ENCODE peak calls at places on chromosomes 6 and 20, in nine cellular contexts. B, Z, U, K, C, G, D, I and A are unnamed samples. For H3K9me3 and H3K36me3, the result is how much of the 10 kb centered on the place peaks cover.

GRCh38 chr6:40931927-40932326 is 107.1 kb downstream of the UNC5CL start:
- DNase-seq in B (no peak), Z (no peak), U (peak), K (no peak), C (no peak), G (no peak), D (no peak), I (no peak), A (no peak)

GRCh38 chr6:140957334-140957733 is 1175.4 kb upstream of the GJE1 start:
- DNase-seq in B (no peak), Z (no peak), U (no peak), K (no peak), C (no peak), G (no peak), D (no peak), I (no peak), A (no peak)

GRCh38 chr6:16903470-16903869 is 142.2 kb upstream of the ATXN1 start:
- DNase-seq in B (no peak), Z (no peak), U (peak), K (no peak), C (no peak), G (no peak), D (peak), I (no peak), A (no peak)

GRCh38 chr6:16947461-16948159 is 154.2 kb upstream of the STMND1 start:
- DNase-seq in B (no peak), Z (no peak), U (peak), K (no peak), C (peak), G (peak), D (peak), I (peak), A (no peak)

GRCh38 chr6:41577865-41578713 is 31.9 kb downstream of the FOXP4 start:
- DNase-seq in B (no peak), Z (peak), U (peak), K (no peak), C (peak), G (peak), D (no peak), I (no peak), A (no peak)

GRCh38 chr6:169986171-169986847 is 234.9 kb downstream of the ERMARD start:
- DNase-seq in B (no peak), Z (no peak), U (no peak), K (no peak), C (no peak), G (no peak), D (no peak), I (no peak), A (no peak)

GRCh38 chr6:21201673-21202430 is 391.7 kb upstream of the SOX4 start:
- DNase-seq in B (no peak), Z (no peak), U (peak), K (no peak), C (no peak), G (peak), D (no peak), I (no peak), A (no peak)

GRCh38 chr20:25197173-25197869 is 1.8 kb downstream of the ENTPD6 start:
- DNase-seq in B (no peak), Z (no peak), U (peak), K (no peak), C (no peak), G (no peak), D (no peak), I (no peak), A (no peak)

GRCh38 chr6:10051283-10051682 is 363.6 kb downstream of the TFAP2A start:
- DNase-seq in B (no peak), Z (no peak), U (no peak), K (no peak), C (no peak), G (no peak), D (no peak), I (no peak), A (no peak)
- H3K9me3 ChIP-seq in B (under half), Z (under half), U (under half), K (under half), C (under half), G (under half), D (under half), I (under half), A (under half)

DNA sequence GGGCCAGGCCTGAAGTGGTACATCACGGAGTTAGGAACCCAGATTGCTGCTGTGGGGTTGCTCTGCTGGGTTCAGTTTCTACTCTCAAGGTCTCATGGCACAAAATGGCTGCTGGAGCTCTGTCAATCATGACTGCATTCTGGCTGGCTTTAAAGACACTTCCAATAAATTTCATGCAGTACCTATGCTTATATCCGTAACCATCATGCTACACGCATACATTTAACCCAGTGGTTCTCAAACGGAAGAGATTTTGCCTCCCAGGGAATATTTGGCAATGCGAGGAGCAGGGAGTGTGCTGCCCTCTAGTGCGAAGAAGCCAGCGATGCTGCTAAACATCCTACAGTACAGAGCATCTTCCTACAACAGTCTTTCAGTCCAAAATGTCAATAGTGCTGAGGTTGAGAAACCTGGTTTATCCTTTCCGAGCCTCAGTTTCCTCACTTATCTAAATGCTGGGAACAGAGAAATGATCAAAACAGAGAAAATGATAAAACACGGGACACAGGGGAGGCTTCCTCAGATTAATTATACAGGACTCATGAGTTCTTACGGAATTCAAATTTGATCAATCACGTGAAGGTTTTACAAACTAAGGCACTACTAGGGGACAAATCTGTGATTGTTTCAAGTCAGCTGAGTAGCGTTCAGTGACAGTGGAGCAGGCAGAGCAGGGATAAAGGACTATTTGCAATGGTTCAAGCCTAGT is 9.6 kb upstream of the SLC2A10 start:
- DNase-seq in B (no peak), Z (peak), U (peak), K (no peak), C (no peak), G (peak), D (no peak), I (no peak), A (no peak)
- TF ChIP-seq CTCF in B (peak), Z (peak), U (peak), K (peak), C (peak), G (peak), D (no peak), I (no peak), A (no peak)

GRCh38 chr6:39203398-39203797 is 25.9 kb downstream of the KCNK5 start:
- DNase-seq in B (no peak), Z (no peak), U (peak), K (no peak), C (no peak), G (peak), D (no peak), I (no peak), A (no peak)
- H3K36me3 ChIP-seq in B (under half), Z (under half), U (under half), K (under half), C (under half), G (under half), D (under half), I (under half), A (under half)

GRCh38 chr20:4776079-4776630 is 54.4 kb downstream of the PRND start:
- DNase-seq in B (no peak), Z (no peak), U (no peak), K (no peak), C (no peak), G (no peak), D (no peak), I (no peak), A (no peak)
- H3K9me3 ChIP-seq in B (under half), Z (under half), U (under half), K (under half), C (under half), G (under half), D (under half), I (under half), A (under half)

GRCh38 chr6:24766685-24767462 is 7.9 kb upstream of the GMNN start:
- DNase-seq in B (no peak), Z (no peak), U (peak), K (peak), C (peak), G (peak), D (no peak), I (no peak), A (no peak)
- TF ChIP-seq CTCF in B (peak), Z (peak), U (peak), K (peak), C (peak), G (peak), D (peak), I (peak), A (no peak)